ENCODE peak calls at places on chromosomes 13 and 19, in four cellular contexts. Q, S, O and M are unnamed samples.

GRCh38 chr13:112178769-112179168 is 111.8 kb downstream of the SOX1 start:
- DNase-seq in Q (no peak), S (no peak), O (no peak), M (no peak)

GRCh38 chr19:1875646-1876493 is 9.4 kb downstream of the ABHD17A start:
- DNase-seq in Q (peak; percentile 90), S (peak; percentile 87), O (peak; percentile 93), M (peak; percentile 82)

GRCh38 chr13:84870190-84870589 is 929.0 kb downstream of the SLITRK6 start:
- DNase-seq in Q (no peak), S (no peak), O (peak; percentile 75), M (no peak)

GRCh38 chr19:7125221-7125620 is 55.7 kb downstream of the ZNF557 start:
- DNase-seq in Q (no peak), S (no peak), O (no peak), M (no peak)

GRCh38 chr13:51666316-51666715 is 82.1 kb downstream of the WDFY2 start:
- DNase-seq in Q (no peak), S (no peak), O (no peak), M (no peak)

GRCh38 chr19:55493052-55493649 is 4.9 kb downstream of the SSC5D start:
- DNase-seq in Q (no peak), S (no peak), O (no peak), M (no peak)

GRCh38 chr13:56903710-56904109 is 237.0 kb upstream of the PRR20A start:
- DNase-seq in Q (no peak), S (no peak), O (no peak), M (no peak)

GRCh38 chr13:81929988-81930387 is 1589.1 kb upstream of the SPRY2 start:
- DNase-seq in Q (no peak), S (no peak), O (peak; percentile 46), M (no peak)

GRCh38 chr13:45328661-45329105 is 12.3 kb downstream of the TPT1 start:
- DNase-seq in Q (no peak), S (no peak), O (no peak), M (no peak)

GRCh38 chr19:51777570-51778460 is 16.8 kb downstream of the FPR2 start:
- DNase-seq in Q (peak; percentile 14), S (no peak), O (peak; percentile 65), M (peak; percentile 44)

GRCh38 chr19:49691243-49692101 is 556 bp downstream of the CPT1C start:
- DNase-seq in Q (no peak), S (no peak), O (no peak), M (peak; percentile 77)

GRCh38 chr19:13277104-13277809 is 127.0 kb downstream of the IER2 start:
- DNase-seq in Q (peak; percentile 51), S (peak; percentile 4), O (peak; percentile 94), M (peak; percentile 64)

GRCh38 chr19:14556662-14557188 is 15.1 kb downstream of the NDUFB7 start:
- DNase-seq in Q (peak; percentile 70), S (peak; percentile 48), O (peak; percentile 79), M (peak; percentile 73)

GRCh38 chr19:55545913-55546495 is 661 bp upstream of the SBK3 start:
- DNase-seq in Q (no peak), S (no peak), O (no peak), M (no peak)

GRCh38 chr19:2546128-2547032 is 70.5 kb downstream of the GADD45B start:
- DNase-seq in Q (no peak), S (no peak), O (no peak), M (peak; percentile 77)

GRCh38 chr19:35167251-35168119 is 12.9 kb downstream of the FXYD5 start:
- DNase-seq in Q (no peak), S (no peak), O (no peak), M (no peak)

GRCh38 chr13:113468029-113468428 is 14.7 kb upstream of the ADPRHL1 start:
- DNase-seq in Q (no peak), S (no peak), O (no peak), M (no peak)

GRCh38 chr19:610801-611505 is 21.3 kb downstream of the HCN2 start:
- DNase-seq in Q (peak; percentile 50), S (peak; percentile 44), O (no peak), M (no peak)

GRCh38 chr13:112074139-112074710 is 7.3 kb downstream of the SOX1 start:
- DNase-seq in Q (no peak), S (no peak), O (no peak), M (no peak)

GRCh38 chr13:41345921-41346589 is 35.0 kb downstream of the NAA16 start:
- DNase-seq in Q (no peak), S (no peak), O (no peak), M (no peak)

GRCh38 chr13:99600318-99600717 is 99.0 kb downstream of the TM9SF2 start:
- DNase-seq in Q (no peak), S (no peak), O (peak; percentile 39), M (no peak)

GRCh38 chr13:83515267-83515666 is 367.0 kb downstream of the SLITRK1 start:
- DNase-seq in Q (no peak), S (no peak), O (no peak), M (no peak)

GRCh38 chr19:44587863-44588752 is 25.3 kb upstream of the IGSF23 start:
- DNase-seq in Q (peak; percentile 7), S (no peak), O (peak; percentile 34), M (no peak)

GRCh38 chr19:29671393-29672076 is 6.3 kb downstream of the PLEKHF1 start:
- DNase-seq in Q (peak; percentile 74), S (peak; percentile 71), O (peak; percentile 70), M (no peak)

GRCh38 chr13:39038569-39038898 is 278 bp downstream of the NHLRC3 start:
- DNase-seq in Q (peak; percentile 48), S (peak; percentile 12), O (no peak), M (no peak)

GRCh38 chr19:3572855-3573161 is at the start of gene HMG20B:
- DNase-seq in Q (no peak), S (no peak), O (no peak), M (no peak)

GRCh38 chr19:20558571-20558970 is 7.0 kb downstream of the ZNF737 start:
- DNase-seq in Q (no peak), S (no peak), O (no peak), M (no peak)